ENCODE peak calls at places on chromosomes 4 and X, in eight cellular contexts. T is uterus, V is transverse colon, K is esophagus squamous epithelium, M is IMR-90, A is testis, J is heart left ventricle, U is ovary. B is an unnamed sample. For H3K4me1, the result is how much of the 10 kb centered on the place peaks cover.

GRCh38 chrX:54494970-54495813 is 842 bp downstream of the FGD1 start:
- DNase-seq in T (peak), V (no peak), K (no peak), M (peak), A (peak), J (peak), U (no peak), B (no peak)

GRCh38 chr4:94278777-94279176 is 63.9 kb downstream of the HPGDS start:
- DNase-seq in T (no peak), V (no peak), K (no peak), M (no peak), A (no peak), J (no peak), U (no peak), B (no peak)

GRCh38 chr4:2305766-2306501 is 44.0 kb upstream of the MXD4 start:
- DNase-seq in T (no peak), V (no peak), K (no peak), M (no peak), A (no peak), J (no peak), U (no peak), B (no peak)

GRCh38 chr4:142523111-142523510 is 323.0 kb downstream of the INPP4B start:
- DNase-seq in T (no peak), V (no peak), K (no peak), M (no peak), A (no peak), J (no peak), U (no peak), B (no peak)

GRCh38 chr4:173178144-173178543 is 9.5 kb downstream of the GALNT7 start:
- DNase-seq in T (no peak), V (no peak), K (no peak), M (no peak), A (no peak), J (no peak), U (no peak), B (no peak)

GRCh38 chr4:118175506-118175905 is 141.2 kb downstream of the NDST3 start:
- DNase-seq in T (no peak), V (no peak), K (no peak), M (no peak), A (no peak), J (no peak), U (no peak), B (no peak)

GRCh38 chr4:112453321-112453720 is 62.7 kb downstream of the NEUROG2 start:
- DNase-seq in T (no peak), V (no peak), K (no peak), M (no peak), A (no peak), J (no peak), U (no peak), B (no peak)

GRCh38 chr4:120897981-120898719 is 24.4 kb downstream of the PRDM5 start:
- DNase-seq in T (no peak), V (no peak), K (no peak), M (no peak), A (no peak), J (no peak), U (no peak), B (no peak)

GRCh38 chr4:3313556-3314228 is 20.9 kb downstream of the RGS12 start:
- DNase-seq in T (no peak), V (no peak), K (no peak), M (no peak), A (no peak), J (no peak), U (no peak), B (peak)

GRCh38 chrX:55546956-55547355 is 57.3 kb upstream of the USP51 start:
- DNase-seq in T (no peak), V (no peak), K (no peak), M (no peak), A (no peak), J (no peak), U (no peak), B (no peak)

GRCh38 chr4:18318682-18319410 is 297.3 kb upstream of the LCORL start:
- DNase-seq in T (peak), V (no peak), K (no peak), M (no peak), A (peak), J (peak), U (no peak), B (peak)

GRCh38 chrX:53682885-53683555 is 3.5 kb downstream of the HUWE1 start:
- DNase-seq in T (peak), V (peak), K (no peak), M (peak), A (peak), J (no peak), U (no peak), B (peak)

GRCh38 chr4:46389301-46389761 is 597 bp downstream of the GABRA2 start:
- DNase-seq in T (no peak), V (peak), K (no peak), M (no peak), A (peak), J (no peak), U (no peak), B (peak)

GRCh38 chr4:184705692-184706091 is 28.2 kb downstream of the CENPU start:
- DNase-seq in T (no peak), V (no peak), K (no peak), M (no peak), A (no peak), J (no peak), U (no peak), B (no peak)

GRCh38 chrX:146346102-146346501 is 463.5 kb upstream of the CXorf51B start:
- DNase-seq in T (no peak), V (no peak), K (no peak), M (no peak), A (no peak), J (no peak), U (no peak), B (no peak)

GRCh38 chr4:14111730-14112171 is 484.2 kb upstream of the BOD1L1 start:
- DNase-seq in T (no peak), V (no peak), K (no peak), M (peak), A (no peak), J (no peak), U (no peak), B (peak)

GRCh38 chr4:55005910-55006309 is 119.5 kb downstream of the KDR start:
- DNase-seq in T (no peak), V (no peak), K (no peak), M (no peak), A (no peak), J (no peak), U (no peak), B (no peak)

GRCh38 chr4:182776376-182777058 is 140.7 kb downstream of the DCTD start:
- DNase-seq in T (no peak), V (no peak), K (no peak), M (peak), A (no peak), J (no peak), U (no peak), B (no peak)

GRCh38 chr4:163631288-163631687 is 136.8 kb downstream of the TMA16 start:
- DNase-seq in T (no peak), V (no peak), K (no peak), M (no peak), A (no peak), J (no peak), U (no peak), B (no peak)

GRCh38 chrX:9538544-9539045 is 73.7 kb downstream of the TBL1X start:
- DNase-seq in T (no peak), V (peak), K (no peak), M (no peak), A (peak), J (no peak), U (peak), B (no peak)

GRCh38 chrX:45849261-45849660 is 648.6 kb upstream of the DIPK2B start:
- DNase-seq in T (no peak), V (no peak), K (no peak), M (peak), A (no peak), J (no peak), U (no peak), B (no peak)

GRCh38 chr4:135249006-135249405 is 1047.4 kb upstream of the PABPC4L start:
- DNase-seq in T (no peak), V (no peak), K (no peak), M (no peak), A (no peak), J (no peak), U (no peak), B (no peak)
- TF ChIP-seq CTCF in T (no peak), V (no peak), K (no peak), M (no peak), A (no peak), J (no peak), U (no peak), B (no peak)

GRCh38 chr4:884259-884658 is 47.9 kb downstream of the GAK start:
- DNase-seq in T (no peak), V (no peak), K (no peak), M (no peak), A (no peak), J (no peak), U (no peak), B (no peak)
- TF ChIP-seq POLR2A in T (no peak), V (no peak), K (no peak), M (no peak), A (no peak), J (no peak), U (no peak), B (no peak)

GRCh38 chrX:40085714-40086113 is 12.0 kb downstream of the BCOR start:
- DNase-seq in T (no peak), V (no peak), K (no peak), M (no peak), A (no peak), J (no peak), U (no peak), B (no peak)
- H3K4me1 ChIP-seq in T (under half), V (half or more), K (under half), M (under half), A (under half), J (half or more), U (under half), B (half or more)

GRCh38 chrX:83416273-83416672 is 91.8 kb upstream of the POU3F4 start:
- DNase-seq in T (no peak), V (no peak), K (no peak), M (no peak), A (peak), J (no peak), U (no peak), B (no peak)
- TF ChIP-seq CTCF in T (no peak), V (no peak), K (no peak), M (peak), A (no peak), J (no peak), U (no peak), B (peak)

DNA sequence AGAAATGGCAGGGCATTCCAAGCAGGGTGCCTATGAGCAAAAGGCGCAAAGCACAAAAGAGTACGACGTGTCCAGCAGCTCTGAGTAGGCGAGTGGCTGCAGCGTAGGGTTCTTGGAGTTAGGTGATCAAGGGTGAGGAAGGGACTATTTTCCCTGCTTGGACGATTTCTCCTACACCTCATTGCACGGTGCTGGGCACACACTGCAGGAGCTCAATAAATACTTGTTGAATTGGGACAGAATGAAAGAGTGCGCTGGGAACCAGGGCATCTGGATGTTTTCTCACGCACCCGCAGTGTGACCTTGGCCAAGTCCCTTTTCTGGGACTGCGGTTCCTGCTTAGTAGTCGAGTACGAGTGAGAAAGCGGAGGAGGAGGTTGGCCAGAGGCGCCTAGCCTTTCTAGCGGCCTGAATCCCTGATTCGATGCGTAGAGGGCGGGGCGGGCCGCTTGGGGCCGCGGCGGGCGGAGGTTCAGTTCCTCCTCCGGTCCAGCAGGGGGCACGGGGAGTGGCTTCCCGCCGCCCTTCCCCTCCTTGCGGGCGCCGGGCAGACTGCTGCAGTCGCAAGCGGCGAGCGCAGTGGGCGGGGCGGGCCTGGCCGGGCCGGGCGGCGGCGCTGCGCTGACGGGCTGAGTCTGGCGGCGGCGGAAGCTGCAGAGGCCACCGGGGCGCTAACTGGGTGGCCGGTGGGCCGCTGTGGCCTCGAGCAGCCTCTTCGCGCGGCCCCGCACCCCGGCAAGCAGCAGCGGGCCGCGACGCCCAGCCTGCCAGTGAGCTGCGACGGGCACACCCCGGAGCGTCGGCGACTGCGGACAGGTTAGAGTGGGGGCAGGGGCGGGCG is at the start of gene FAM199X:
- DNase-seq in T (peak), V (peak), K (peak), M (peak), A (peak), J (peak), U (peak), B (peak)
- TF ChIP-seq POLR2A in T (peak), V (peak), K (peak), M (peak), A (peak), J (no peak), U (peak), B (peak)

GRCh38 chr4:123784626-123785025 is 388.0 kb downstream of the SPRY1 start:
- DNase-seq in T (no peak), V (no peak), K (no peak), M (no peak), A (no peak), J (no peak), U (no peak), B (no peak)
- H3K4me1 ChIP-seq in T (under half), V (under half), K (under half), M (under half), A (under half), J (under half), U (under half), B (under half)

DNA sequence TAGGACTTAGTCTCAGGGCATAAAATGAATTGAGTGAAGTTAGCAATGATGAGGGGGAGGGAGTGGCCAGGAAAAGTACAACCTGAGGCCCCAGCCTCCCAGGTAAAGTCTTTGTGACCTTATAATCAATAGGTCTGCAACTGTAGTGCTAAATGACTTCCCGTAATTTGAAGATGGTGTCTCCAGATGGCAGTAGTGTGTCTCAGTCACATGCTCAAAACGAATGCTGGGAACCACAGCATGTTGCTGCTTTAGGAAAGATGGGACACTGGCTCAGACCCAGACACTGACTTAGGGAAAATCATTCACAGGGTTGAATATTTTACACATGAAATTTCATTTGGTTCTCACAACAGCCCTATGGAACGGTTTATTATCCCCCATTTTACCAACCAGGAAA is 10.3 kb downstream of the SRPX2 start:
- DNase-seq in T (no peak), V (no peak), K (no peak), M (peak), A (peak), J (no peak), U (no peak), B (no peak)
- TF ChIP-seq CTCF in T (no peak), V (peak), K (no peak), M (peak), A (no peak), J (no peak), U (no peak), B (no peak)